ENCODE peak calls at places on chromosome 16, in six cellular contexts. E is effector CD4-positive, alpha-beta T cell; J is putamen; U is H54; T is activated CD4-positive, CD25-positive, alpha-beta regulatory T cell treated with anti-CD3 and anti-CD28 coated beads, Interleukin-2, amount 50 U/mL, for 16 hours; B is stimulated activated CD4-positive, alpha-beta T cell treated with anti-CD3 and anti-CD28 coated beads, Interleukin-12 subunit alpha, Interleukin-12 subunit beta, amount 100 ng/mL, for 4 hours. W is an unnamed sample.

GRCh38 chr16:65684230-65684629 is 562.4 kb upstream of the CDH11 start:
- DNase-seq in T (no peak), B (no peak), E (no peak), J (no peak), U (no peak), W (no peak)

GRCh38 chr16:22220714-22221113 is 14.6 kb downstream of the EEF2K start:
- DNase-seq in B (no peak), E (no peak), U (no peak), T (no peak), J (peak), W (no peak)

GRCh38 chr16:66493490-66494401 is 56.2 kb downstream of the TK2 start:
- DNase-seq in B (no peak), J (no peak), U (no peak), T (no peak), E (no peak), W (no peak)

GRCh38 chr16:27927266-27927901 is 136.1 kb downstream of the GSG1L start:
- DNase-seq in T (no peak), E (no peak), J (no peak), U (no peak), B (no peak), W (no peak)

GRCh38 chr16:48011466-48011865 is 144.3 kb downstream of the ABCC12 start:
- DNase-seq in B (no peak), E (no peak), T (no peak), U (no peak), J (no peak), W (no peak)

GRCh38 chr16:26951950-26952349 is 114.8 kb upstream of the C16orf82 start:
- DNase-seq in J (no peak), B (no peak), T (no peak), E (no peak), U (no peak), W (no peak)

GRCh38 chr16:66984902-66985311 is 3.5 kb upstream of the CES4A start:
- DNase-seq in J (no peak), U (no peak), E (no peak), B (peak), T (peak), W (no peak)

GRCh38 chr16:84732674-84733352 is 33.0 kb downstream of the USP10 start:
- DNase-seq in B (no peak), U (no peak), J (no peak), T (no peak), E (no peak), W (no peak)

GRCh38 chr16:49461517-49461951 is 87.9 kb downstream of the C16orf78 start:
- DNase-seq in J (no peak), U (no peak), E (no peak), T (no peak), B (no peak), W (no peak)

GRCh38 chr16:10937068-10937859 is 5.0 kb downstream of the DEXI start:
- DNase-seq in T (no peak), B (no peak), U (no peak), J (no peak), E (no peak), W (no peak)

GRCh38 chr16:10625595-10626357 is 45.4 kb upstream of the EMP2 start:
- DNase-seq in E (no peak), T (no peak), B (no peak), U (no peak), J (no peak), W (no peak)

GRCh38 chr16:1460602-1461138 is 14.2 kb downstream of the CLCN7 start:
- DNase-seq in E (no peak), J (no peak), U (no peak), B (no peak), T (no peak), W (no peak)

GRCh38 chr16:14494396-14494795 is 135.7 kb downstream of the PARN start:
- DNase-seq in T (no peak), U (no peak), B (no peak), J (no peak), E (no peak), W (no peak)

GRCh38 chr16:66166451-66166850 is 200.0 kb upstream of the CDH5 start:
- DNase-seq in T (no peak), U (no peak), B (no peak), J (no peak), E (no peak), W (no peak)

GRCh38 chr16:85429776-85430522 is 183.2 kb upstream of the GSE1 start:
- DNase-seq in E (no peak), B (no peak), T (no peak), J (no peak), U (no peak), W (no peak)

GRCh38 chr16:2339521-2340484 is 725 bp downstream of the ABCA3 start:
- DNase-seq in E (peak), T (no peak), U (peak), B (peak), J (peak), W (peak)

GRCh38 chr16:19520861-19521331 is 1.0 kb downstream of the GDE1 start:
- DNase-seq in U (no peak), B (no peak), E (no peak), J (no peak), T (no peak), W (no peak)

GRCh38 chr16:69537706-69538080 is 28.1 kb upstream of the NFAT5 start:
- DNase-seq in E (no peak), B (no peak), U (no peak), T (no peak), J (no peak), W (no peak)

GRCh38 chr16:26457061-26457460 is 609.7 kb upstream of the C16orf82 start:
- DNase-seq in E (no peak), J (no peak), T (no peak), U (no peak), B (no peak), W (no peak)

GRCh38 chr16:9525037-9525436 is 433.6 kb downstream of the HAPSTR1 start:
- DNase-seq in E (no peak), U (no peak), B (no peak), T (no peak), J (no peak), W (no peak)

GRCh38 chr16:49952386-49952785 is 72.6 kb upstream of the CNEP1R1 start:
- DNase-seq in T (no peak), J (no peak), E (no peak), B (no peak), U (no peak), W (no peak)

GRCh38 chr16:78147846-78148535 is 48.5 kb downstream of the WWOX start:
- DNase-seq in B (no peak), U (no peak), T (no peak), E (no peak), J (no peak), W (no peak)

GRCh38 chr16:28202147-28202746 is 9.5 kb downstream of the XPO6 start:
- DNase-seq in J (no peak), T (no peak), B (no peak), U (peak), E (no peak), W (no peak)

GRCh38 chr16:69619514-69619913 is 53.7 kb downstream of the NFAT5 start:
- DNase-seq in B (no peak), T (no peak), E (no peak), J (no peak), U (no peak), W (no peak)

GRCh38 chr16:87636050-87636684 is 33.9 kb downstream of the JPH3 start:
- DNase-seq in U (peak), T (peak), J (peak), E (peak), B (peak), W (peak)

GRCh38 chr16:81008151-81008789 is 1.3 kb downstream of the CENPN start:
- DNase-seq in E (no peak), J (no peak), T (no peak), B (no peak), U (no peak), W (no peak)

GRCh38 chr16:55284718-55285099 is 39.3 kb upstream of the IRX6 start:
- DNase-seq in E (no peak), T (no peak), B (no peak), U (no peak), J (no peak), W (no peak)

GRCh38 chr16:29662729-29663019 is 373 bp upstream of the SPN start:
- DNase-seq in T (no peak), J (no peak), U (no peak), B (peak), E (peak), W (peak)

GRCh38 chr16:68234188-68235104 is 1.5 kb downstream of the ESRP2 start:
- DNase-seq in E (no peak), U (no peak), J (no peak), T (no peak), B (no peak), W (no peak)

GRCh38 chr16:13958438-13958837 is 38.5 kb downstream of the ERCC4 start:
- DNase-seq in B (no peak), J (no peak), U (no peak), T (no peak), E (no peak), W (no peak)

W was measured in CD8-positive, alpha-beta memory T cell.